ENCODE peak calls at places on chromosomes 6 and 20, in six cellular contexts. W is upper lobe of left lung, A is IMR-90, L is upper lobe of right lung, K is PC-9, B is cardiac muscle cell. J is an unnamed sample.

GRCh38 chr20:47317127-47317895 is 39.2 kb downstream of the ZMYND8 start:
- DNase-seq in A (peak; percentile 98), B (no peak), W (no peak), L (peak; percentile 91), K (peak; percentile 77), J (peak; percentile 100)

GRCh38 chr6:36039113-36039512 is 11.5 kb downstream of the MAPK14 start:
- DNase-seq in B (no peak), A (no peak), W (no peak), K (no peak), L (no peak), J (peak; percentile 31)

GRCh38 chr20:5608104-5608447 is 142.1 kb upstream of the SHLD1 start:
- DNase-seq in L (no peak), K (no peak), A (no peak), W (no peak), B (no peak), J (no peak)

GRCh38 chr6:113361014-113361645 is 496.0 kb upstream of the MARCKS start:
- DNase-seq in B (no peak), L (no peak), W (no peak), K (no peak), A (peak; percentile 85), J (peak; percentile 64)

GRCh38 chr20:4592316-4593148 is 129.2 kb upstream of the PRND start:
- DNase-seq in L (peak; percentile 83), A (no peak), K (peak; percentile 67), W (peak; percentile 94), B (peak; percentile 73), J (peak; percentile 62)

GRCh38 chr6:154754152-154754551 is 20.9 kb downstream of the SCAF8 start:
- DNase-seq in L (no peak), B (no peak), W (no peak), K (no peak), A (peak; percentile 73), J (peak; percentile 20)

GRCh38 chr6:96089173-96089572 is 73.4 kb downstream of the FUT9 start:
- DNase-seq in B (peak; percentile 37), L (no peak), W (no peak), A (no peak), K (no peak), J (no peak)

GRCh38 chr6:56671160-56671559 is 28.5 kb upstream of the DST start:
- DNase-seq in L (no peak), W (no peak), A (no peak), B (no peak), K (no peak), J (no peak)

GRCh38 chr20:19688031-19688806 is 69.8 kb upstream of the RIN2 start:
- DNase-seq in K (peak; percentile 78), B (peak; percentile 85), L (peak; percentile 82), W (no peak), A (peak; percentile 92), J (peak; percentile 82)

GRCh38 chr6:93392797-93393196 is 26.6 kb downstream of the EPHA7 start:
- DNase-seq in B (no peak), L (no peak), K (no peak), A (no peak), W (no peak), J (no peak)

GRCh38 chr6:104322849-104323248 is 536.9 kb downstream of the HACE1 start:
- DNase-seq in K (no peak), A (no peak), L (no peak), B (no peak), W (no peak), J (no peak)

GRCh38 chr20:45067087-45067486 is 33.8 kb downstream of the KCNS1 start:
- DNase-seq in B (no peak), K (peak; percentile 51), A (no peak), L (no peak), W (no peak), J (no peak)

GRCh38 chr6:301526-301925 is 9.2 kb downstream of the DUSP22 start:
- DNase-seq in W (no peak), B (no peak), K (no peak), A (no peak), L (no peak), J (no peak)

GRCh38 chr6:116562614-116563013 is 8.7 kb upstream of the RWDD1 start:
- DNase-seq in A (no peak), B (peak; percentile 9), K (no peak), L (no peak), W (no peak), J (no peak)

GRCh38 chr6:147950623-147950987 is 392.0 kb upstream of the SASH1 start:
- DNase-seq in A (peak; percentile 21), B (no peak), W (no peak), K (no peak), L (no peak), J (no peak)

GRCh38 chr6:85403331-85404015 is 46.4 kb upstream of the NT5E start:
- DNase-seq in L (no peak), W (no peak), B (no peak), K (no peak), A (peak; percentile 92), J (peak; percentile 87)

GRCh38 chr6:141110486-141110885 is 1022.2 kb upstream of the GJE1 start:
- DNase-seq in A (peak; percentile 57), K (no peak), L (no peak), W (no peak), B (no peak), J (no peak)

GRCh38 chr6:155340464-155341129 is 26.3 kb upstream of the TFB1M start:
- DNase-seq in L (no peak), B (no peak), K (no peak), A (peak; percentile 61), W (no peak), J (no peak)

GRCh38 chr20:34328928-34329677 is 25.9 kb upstream of the AHCY start:
- DNase-seq in B (no peak), W (no peak), K (no peak), L (no peak), A (peak; percentile 66), J (no peak)

GRCh38 chr20:63116412-63117106 is 99.4 kb downstream of the YTHDF1 start:
- DNase-seq in A (peak; percentile 8), B (peak; percentile 74), L (no peak), W (peak; percentile 85), K (peak; percentile 32), J (peak; percentile 80)

GRCh38 chr20:56032251-56032650 is 26.9 kb upstream of the CBLN4 start:
- DNase-seq in K (no peak), B (no peak), L (no peak), W (no peak), A (no peak), J (no peak)

GRCh38 chr20:63290677-63291472 is 2.1 kb upstream of the COL20A1 start:
- DNase-seq in A (peak; percentile 11), K (peak; percentile 47), W (peak; percentile 92), B (peak; percentile 58), L (no peak), J (peak; percentile 80)

GRCh38 chr20:62860391-62860923 is 1.2 kb downstream of the TCFL5 start:
- DNase-seq in L (no peak), A (peak; percentile 45), W (no peak), B (no peak), K (no peak), J (no peak)

GRCh38 chr6:111846511-111847409 is 26.5 kb downstream of the FYN start:
- DNase-seq in B (no peak), A (no peak), K (no peak), L (no peak), W (no peak), J (no peak)

GRCh38 chr6:75196051-75196743 is 9.7 kb downstream of the COL12A1 start:
- DNase-seq in A (peak; percentile 80), W (no peak), B (no peak), K (no peak), L (no peak), J (peak; percentile 63)

DNA sequence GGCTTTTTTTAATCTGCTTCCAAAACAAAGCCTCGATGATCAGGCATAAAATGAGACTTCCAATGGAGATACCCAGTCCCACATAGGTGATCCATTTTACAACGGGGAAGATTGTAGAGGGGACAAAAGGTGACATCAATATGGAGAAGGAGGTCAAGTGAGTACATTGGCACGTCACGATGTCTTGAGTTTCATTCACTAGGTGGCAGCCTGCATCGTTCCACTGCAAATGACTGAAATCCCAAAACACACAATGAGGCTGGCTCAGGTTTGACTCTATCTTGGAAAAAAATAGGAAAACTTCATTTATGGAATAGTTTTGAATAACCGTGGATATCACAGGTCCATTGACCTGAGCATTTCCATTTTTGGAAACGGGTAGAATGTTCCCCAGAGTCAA is 32.5 kb downstream of the ADGRF1 start:
- DNase-seq in L (no peak), A (no peak), B (no peak), K (no peak), W (no peak), J (no peak)
- TF ChIP-seq CTCF in L (no peak), A (no peak), B (no peak), K (no peak), W (no peak), J (no peak)

GRCh38 chr6:31368461-31368860 is 11.5 kb upstream of the HLA-B start:
- DNase-seq in B (no peak), K (no peak), L (no peak), W (no peak), A (no peak), J (no peak)
- H3K27ac ChIP-seq in B (no peak overlapping the region), K (no peak overlapping the region), L (no peak overlapping the region), W (no peak overlapping the region), A (no peak overlapping the region), J (no peak overlapping the region)

GRCh38 chr6:30348957-30349356 is 4.0 kb downstream of the RPP21 start:
- DNase-seq in A (no peak), B (no peak), K (no peak), L (no peak), W (no peak), J (no peak)

GRCh38 chr6:30345852-30346251 is 896 bp downstream of the RPP21 start:
- DNase-seq in W (no peak), L (no peak), A (no peak), B (no peak), K (no peak), J (no peak)

GRCh38 chr6:30352550-30352949 is 7.6 kb downstream of the RPP21 start:
- DNase-seq in W (no peak), K (no peak), L (no peak), B (no peak), A (no peak), J (no peak)

GRCh38 chr6:30350519-30350918 is 5.6 kb downstream of the RPP21 start:
- DNase-seq in W (no peak), A (no peak), L (no peak), B (no peak), K (no peak), J (no peak)

DNA sequence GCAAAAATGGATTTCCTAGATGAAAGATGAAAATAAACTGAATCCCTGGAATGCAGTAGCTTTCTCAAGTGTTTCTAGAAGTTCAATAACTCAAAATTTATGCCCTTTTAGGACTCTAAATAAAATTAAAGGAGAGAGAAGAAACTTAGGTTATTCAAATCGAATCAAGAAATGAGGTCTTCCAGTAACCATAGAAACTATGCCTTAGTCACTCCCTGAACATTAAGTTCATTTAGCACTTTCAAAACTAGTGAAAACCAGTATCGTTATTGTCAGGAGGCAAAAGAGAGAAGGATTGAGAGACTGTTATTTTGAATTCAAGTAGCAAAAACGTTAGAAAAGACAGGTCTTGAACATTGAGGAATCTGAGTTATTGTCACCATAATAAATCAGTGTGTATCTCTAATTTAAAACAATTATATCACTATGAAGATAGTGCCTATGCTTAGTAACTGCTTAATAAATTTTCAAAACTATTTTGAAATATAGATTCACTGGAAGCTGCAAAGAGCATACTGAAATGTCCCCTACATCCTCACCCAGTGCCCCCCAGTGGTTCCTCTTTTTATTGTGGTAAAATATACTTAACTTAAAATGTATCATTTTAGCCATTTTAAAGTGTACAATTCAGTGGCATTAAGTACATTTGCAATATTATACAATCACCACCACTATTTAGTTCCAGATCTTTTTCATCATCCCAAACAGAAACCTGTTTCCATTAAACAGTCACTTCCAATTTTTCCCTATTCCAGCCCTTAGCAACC is 4.6 kb downstream of the RPP21 start:
- DNase-seq in K (no peak), L (no peak), A (no peak), B (no peak), W (no peak), J (no peak)
- TF ChIP-seq CTCF in K (no peak), L (no peak), A (no peak), B (no peak), W (no peak), J (no peak)

GRCh38 chr6:44053106-44053756 is 74.0 kb downstream of the MRPL14 start:
- DNase-seq in K (no peak), W (peak; percentile 40), L (no peak), B (no peak), A (no peak), J (no peak)
- H3K27ac ChIP-seq in K (peak overlapping the region; percentile 96), W (no peak overlapping the region), L (no peak overlapping the region), B (peak overlapping the region; percentile 78), A (no peak overlapping the region), J (peak overlapping the region; percentile 36)